ENCODE peak calls at places on chromosomes 12 and 14, in seven cellular contexts. M is adipocyte, Y is PC-3, H is H9, P is DND-41, R is GM23248, S is HepG2. K is an unnamed sample.

GRCh38 chr14:36518586-36519430 is 1.2 kb downstream of the NKX2-1 start:
- DNase-seq in M (peak), Y (no peak), H (no peak), P (no peak), R (no peak), S (no peak), K (no peak)

GRCh38 chr12:113180333-113180732 is 4.9 kb downstream of the DDX54 start:
- DNase-seq in M (no peak), Y (no peak), H (no peak), P (no peak), R (no peak), S (no peak), K (no peak)

GRCh38 chr12:76375470-76375869 is 27.3 kb upstream of the BBS10 start:
- DNase-seq in M (no peak), Y (peak), H (no peak), P (no peak), R (peak), S (peak), K (no peak)

GRCh38 chr14:74552623-74553022 is 59.1 kb downstream of the ISCA2 start:
- DNase-seq in M (no peak), Y (no peak), H (no peak), P (no peak), R (peak), S (no peak), K (peak)

GRCh38 chr12:121560392-121561021 is 20.3 kb downstream of the KDM2B start:
- DNase-seq in M (no peak), Y (no peak), H (no peak), P (no peak), R (no peak), S (no peak), K (no peak)

GRCh38 chr12:6065131-6065871 is 59.2 kb downstream of the VWF start:
- DNase-seq in M (no peak), Y (no peak), H (no peak), P (no peak), R (no peak), S (no peak), K (no peak)

GRCh38 chr14:99996951-99997571 is 68.2 kb upstream of the EVL start:
- DNase-seq in M (peak), Y (peak), H (no peak), P (no peak), R (peak), S (no peak), K (no peak)

GRCh38 chr12:108170164-108170563 is 41.1 kb downstream of the WSCD2 start:
- DNase-seq in M (no peak), Y (no peak), H (no peak), P (no peak), R (no peak), S (no peak), K (no peak)

GRCh38 chr14:75752907-75753594 is 92.0 kb downstream of the TTLL5 start:
- DNase-seq in M (peak), Y (no peak), H (no peak), P (no peak), R (peak), S (no peak), K (no peak)

GRCh38 chr12:48105321-48105866 is 485 bp downstream of the SENP1 start:
- DNase-seq in M (peak), Y (peak), H (no peak), P (peak), R (peak), S (no peak), K (peak)

GRCh38 chr12:76091245-76091757 is 6.8 kb upstream of the NAP1L1 start:
- DNase-seq in M (no peak), Y (no peak), H (no peak), P (no peak), R (no peak), S (no peak), K (no peak)

GRCh38 chr12:68121143-68121542 is 38.4 kb downstream of the IFNG start:
- DNase-seq in M (no peak), Y (no peak), H (no peak), P (no peak), R (no peak), S (no peak), K (no peak)

GRCh38 chr12:29316772-29317171 is 64.2 kb downstream of the ERGIC2 start:
- DNase-seq in M (peak), Y (peak), H (peak), P (no peak), R (peak), S (no peak), K (no peak)

GRCh38 chr14:47674546-47675238 is 713 bp downstream of the MDGA2 start:
- DNase-seq in M (no peak), Y (no peak), H (peak), P (no peak), R (no peak), S (no peak), K (no peak)

GRCh38 chr12:52945389-52946232 is 3.3 kb upstream of the KRT18 start:
- DNase-seq in M (peak), Y (peak), H (peak), P (no peak), R (peak), S (peak), K (peak)
- H3K9ac ChIP-seq in M (no peak), Y (peak), H (peak), P (no peak), R (peak), S (peak), K (peak)

DNA sequence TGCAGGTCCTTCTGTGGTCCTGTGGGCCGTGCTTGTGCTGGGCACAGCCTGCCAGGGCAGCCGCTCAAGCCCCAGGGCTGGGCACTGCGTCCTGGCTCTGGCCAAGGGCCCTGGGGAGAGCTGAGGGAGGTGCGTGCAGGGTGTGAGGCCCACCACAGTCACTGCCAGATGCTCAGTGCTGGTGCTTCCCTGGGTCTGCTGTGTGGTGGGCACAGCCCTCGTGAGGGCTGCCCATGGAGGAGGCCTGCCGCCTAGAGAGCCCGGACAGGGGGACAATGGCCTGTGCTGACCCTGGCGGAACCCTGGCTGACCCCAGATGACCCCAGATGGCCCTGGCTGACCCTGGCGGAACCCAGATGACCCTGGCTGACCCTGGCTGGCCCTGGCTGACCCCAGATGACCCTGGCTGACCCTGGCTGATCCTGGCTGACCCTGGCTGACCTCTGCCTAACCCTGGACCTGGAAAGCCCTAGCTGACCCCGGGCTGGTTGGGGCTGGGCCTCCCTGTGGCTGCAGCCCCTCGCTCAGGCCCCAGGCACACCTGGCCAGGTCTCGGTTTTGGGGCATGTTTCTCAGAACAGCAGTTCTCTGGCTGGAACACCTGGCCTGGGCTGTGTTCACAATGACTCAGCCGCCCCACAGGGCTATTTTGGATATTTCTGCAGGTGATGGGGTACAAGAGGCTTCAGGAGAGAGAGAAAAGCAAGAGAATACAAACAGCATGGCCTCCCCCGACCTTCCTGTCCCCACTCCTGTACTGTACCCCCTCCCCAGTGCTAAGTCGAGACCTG is 55.4 kb downstream of the TMEM121 start:
- DNase-seq in M (no peak), Y (no peak), H (no peak), P (no peak), R (no peak), S (no peak), K (no peak)
- H3K9ac ChIP-seq in M (no peak), Y (no peak), H (no peak), P (no peak), R (no peak), S (no peak), K (no peak)

GRCh38 chr14:105314287-105315185 is at the start of gene PACS2:
- DNase-seq in M (peak), Y (peak), H (peak), P (peak), R (peak), S (peak), K (peak)
- H3K9ac ChIP-seq in M (peak), Y (peak), H (no peak), P (peak), R (peak), S (peak), K (no peak)

GRCh38 chr12:57835366-57836288 is 10.9 kb downstream of the CTDSP2 start:
- DNase-seq in M (peak), Y (no peak), H (no peak), P (no peak), R (peak), S (no peak), K (no peak)

GRCh38 chr12:57836442-57837375 is 9.8 kb downstream of the CTDSP2 start:
- DNase-seq in M (peak), Y (peak), H (peak), P (peak), R (peak), S (no peak), K (peak)

GRCh38 chr12:57833672-57834071 is 12.9 kb downstream of the CTDSP2 start:
- DNase-seq in M (no peak), Y (no peak), H (no peak), P (no peak), R (no peak), S (no peak), K (no peak)

GRCh38 chr12:57832966-57833365 is 13.6 kb downstream of the CTDSP2 start:
- DNase-seq in M (peak), Y (no peak), H (no peak), P (no peak), R (peak), S (no peak), K (no peak)

GRCh38 chr12:57834086-57834876 is 12.2 kb downstream of the CTDSP2 start:
- DNase-seq in M (no peak), Y (no peak), H (no peak), P (no peak), R (no peak), S (no peak), K (no peak)
- H3K9ac ChIP-seq in M (no peak), Y (no peak), H (no peak), P (no peak), R (no peak), S (no peak), K (no peak)

K was measured in endothelial cell of umbilical vein.